ENCODE peak calls at places on chromosome 21, in six cellular contexts. B is stimulated activated CD8-positive, alpha-beta memory T cell treated with anti-CD3 and anti-CD28 coated beads, Interleukin-15, amount 100 ng/mL, for 24 hours; C is NCI-H510A treated with DMSO at 0.1 percent for 48 hours; R is DMS153; F is kidney tubule cell; Z is H4. O is an unnamed sample.

GRCh38 chr21:35294231-35294898 is 245.3 kb upstream of the RUNX1 start:
- DNase-seq in F (peak), R (peak), Z (peak), B (no peak), C (peak), O (peak)

GRCh38 chr21:38306407-38306806 is 49.6 kb downstream of the KCNJ15 start:
- DNase-seq in R (no peak), F (peak), Z (peak), C (no peak), B (no peak), O (no peak)

GRCh38 chr21:41830764-41831452 is 48.2 kb downstream of the PRDM15 start:
- DNase-seq in Z (no peak), C (no peak), F (no peak), R (no peak), B (no peak), O (no peak)

GRCh38 chr21:26732442-26733221 is 112.6 kb downstream of the ADAMTS1 start:
- DNase-seq in B (no peak), Z (peak), C (no peak), R (no peak), F (peak), O (no peak)

GRCh38 chr21:15446193-15446592 is 283.6 kb upstream of the USP25 start:
- DNase-seq in B (no peak), Z (no peak), F (peak), R (no peak), C (no peak), O (no peak)

GRCh38 chr21:36349315-36349714 is 29.3 kb downstream of the MORC3 start:
- DNase-seq in B (no peak), C (no peak), Z (no peak), F (no peak), R (no peak), O (no peak)

GRCh38 chr21:43719748-43720538 is 1.0 kb downstream of the PDXK start:
- DNase-seq in C (no peak), Z (no peak), R (no peak), F (no peak), B (no peak), O (no peak)

GRCh38 chr21:33111577-33111976 is 41.6 kb downstream of the OLIG1 start:
- DNase-seq in R (no peak), C (no peak), F (no peak), B (no peak), Z (no peak), O (no peak)

GRCh38 chr21:41953831-41954653 is at the start of gene C2CD2:
- DNase-seq in B (no peak), F (peak), R (no peak), Z (peak), C (peak), O (peak)